ENCODE peak calls at places on chromosomes 4 and X, in five cellular contexts. Q is HepG2, T is K562, W is GM12878, N is H1. D is an unnamed sample.

GRCh38 chrX:144918936-144919335 is 328.4 kb upstream of the SPANXN1 start:
- DNase-seq in Q (no peak), T (no peak), W (no peak), N (no peak), D (no peak)

GRCh38 chrX:130118941-130119640 is 8.8 kb upstream of the ELF4 start:
- DNase-seq in Q (no peak), T (no peak), W (no peak), N (no peak), D (no peak)

GRCh38 chr4:168509786-168510185 is 12.9 kb downstream of the PALLD start:
- DNase-seq in Q (no peak), T (no peak), W (no peak), N (no peak), D (no peak)

GRCh38 chrX:103441878-103442535 is 65.7 kb downstream of the BEX3 start:
- DNase-seq in Q (no peak), T (no peak), W (no peak), N (no peak), D (no peak)

GRCh38 chr4:24137596-24137962 is 247.7 kb upstream of the PPARGC1A start:
- DNase-seq in Q (peak), T (no peak), W (no peak), N (no peak), D (no peak)

GRCh38 chr4:140300271-140300970 is 73.0 kb upstream of the SCOC start:
- DNase-seq in Q (no peak), T (no peak), W (no peak), N (peak), D (peak)

GRCh38 chr4:6732441-6733357 is 16.7 kb downstream of the BLOC1S4 start:
- DNase-seq in Q (peak), T (peak), W (no peak), N (no peak), D (peak)

GRCh38 chrX:153736871-153737441 is 12.3 kb downstream of the ABCD1 start:
- DNase-seq in Q (no peak), T (no peak), W (no peak), N (no peak), D (no peak)

GRCh38 chr4:121122661-121123060 is 41.5 kb downstream of the TNIP3 start:
- DNase-seq in Q (no peak), T (no peak), W (no peak), N (no peak), D (no peak)

GRCh38 chrX:10509397-10509796 is 111.0 kb downstream of the MID1 start:
- DNase-seq in Q (no peak), T (no peak), W (no peak), N (no peak), D (no peak)

GRCh38 chrX:73127700-73128241 is 48.5 kb upstream of the PABPC1L2A start:
- DNase-seq in Q (no peak), T (no peak), W (no peak), N (peak), D (no peak)

GRCh38 chr4:75995727-75996126 is 5.0 kb upstream of the SDAD1 start:
- DNase-seq in Q (peak), T (peak), W (no peak), N (no peak), D (peak)

GRCh38 chr4:15653864-15654391 is 1.2 kb downstream of the FBXL5 start:
- DNase-seq in Q (peak), T (peak), W (no peak), N (no peak), D (no peak)

GRCh38 chr4:10696253-10696652 is 11.7 kb upstream of the CLNK start:
- DNase-seq in Q (no peak), T (no peak), W (no peak), N (no peak), D (no peak)

GRCh38 chr4:99811850-99812249 is 4.8 kb upstream of the DAPP1 start:
- DNase-seq in Q (peak), T (peak), W (no peak), N (no peak), D (peak)

GRCh38 chr4:1356181-1356998 is 9.4 kb downstream of the UVSSA start:
- DNase-seq in Q (peak), T (peak), W (no peak), N (peak), D (no peak)

GRCh38 chr4:185717018-185717726 is 94.8 kb downstream of the SORBS2 start:
- DNase-seq in Q (no peak), T (no peak), W (no peak), N (no peak), D (no peak)

GRCh38 chr4:48949086-48949485 is 37.0 kb upstream of the CWH43 start:
- DNase-seq in Q (no peak), T (no peak), W (no peak), N (no peak), D (no peak)

GRCh38 chr4:20252656-20253271 is 1.1 kb downstream of the SLIT2 start:
- DNase-seq in Q (no peak), T (no peak), W (no peak), N (peak), D (no peak)

GRCh38 chr4:61783050-61783449 is 582.9 kb downstream of the ADGRL3 start:
- DNase-seq in Q (no peak), T (no peak), W (no peak), N (no peak), D (no peak)

GRCh38 chr4:48939785-48940184 is 33.2 kb upstream of the OCIAD2 start:
- DNase-seq in Q (no peak), T (no peak), W (no peak), N (no peak), D (no peak)

GRCh38 chr4:60683953-60684352 is 516.2 kb upstream of the ADGRL3 start:
- DNase-seq in Q (no peak), T (no peak), W (no peak), N (no peak), D (no peak)

GRCh38 chrX:41164469-41164868 is 79.2 kb downstream of the USP9X start:
- DNase-seq in Q (no peak), T (no peak), W (no peak), N (no peak), D (no peak)

GRCh38 chr4:3708103-3708510 is 58.1 kb upstream of the ADRA2C start:
- DNase-seq in Q (no peak), T (no peak), W (no peak), N (no peak), D (no peak)

GRCh38 chrX:120306640-120307039 is 4.6 kb downstream of the TMEM255A start:
- DNase-seq in Q (no peak), T (no peak), W (no peak), N (no peak), D (no peak)

GRCh38 chrX:55907968-55908607 is 190.5 kb downstream of the RRAGB start:
- DNase-seq in Q (no peak), T (peak), W (no peak), N (peak), D (peak)

GRCh38 chr4:100290585-100290984 is 100.3 kb upstream of the DDIT4L start:
- DNase-seq in Q (no peak), T (no peak), W (no peak), N (no peak), D (no peak)

GRCh38 chr4:10664408-10664807 is 20.2 kb downstream of the CLNK start:
- DNase-seq in Q (no peak), T (no peak), W (no peak), N (no peak), D (no peak)

GRCh38 chr4:110636677-110637407 is 14.0 kb upstream of the PITX2 start:
- DNase-seq in Q (no peak), T (no peak), W (no peak), N (peak), D (peak)

GRCh38 chr4:55407119-55407518 is 11.4 kb downstream of the TMEM165 start:
- DNase-seq in Q (no peak), T (no peak), W (no peak), N (no peak), D (no peak)

GRCh38 chr4:142091691-142092182 is 455.4 kb downstream of the IL15 start:
- DNase-seq in Q (no peak), T (no peak), W (no peak), N (no peak), D (peak)

GRCh38 chrX:39309721-39310152 is 508.5 kb downstream of the MID1IP1 start:
- DNase-seq in Q (no peak), T (no peak), W (no peak), N (no peak), D (no peak)

GRCh38 chrX:2901367-2902036 is 27.6 kb downstream of the ARSD start:
- DNase-seq in Q (peak), T (no peak), W (no peak), N (no peak), D (no peak)

GRCh38 chr4:121668368-121669162 is 28.2 kb downstream of the ANXA5 start:
- DNase-seq in Q (no peak), T (no peak), W (no peak), N (no peak), D (no peak)

GRCh38 chr4:183905081-183905592 is at the start of gene STOX2:
- DNase-seq in Q (peak), T (no peak), W (no peak), N (peak), D (no peak)

GRCh38 chr4:63620271-63620670 is 789.0 kb downstream of the TECRL start:
- DNase-seq in Q (no peak), T (no peak), W (no peak), N (no peak), D (no peak)

GRCh38 chr4:115249808-115250207 is 136.4 kb upstream of the NDST4 start:
- DNase-seq in Q (no peak), T (no peak), W (no peak), N (no peak), D (peak)

GRCh38 chrX:129876734-129877395 is 29.1 kb upstream of the UTP14A start:
- DNase-seq in Q (peak), T (no peak), W (no peak), N (no peak), D (peak)

GRCh38 chrX:150899191-150899757 is 806 bp upstream of the CD99L2 start:
- DNase-seq in Q (no peak), T (peak), W (no peak), N (no peak), D (no peak)

GRCh38 chr4:151644625-151645024 is 116.2 kb downstream of the GATB start:
- DNase-seq in Q (peak), T (peak), W (no peak), N (peak), D (peak)
- TF ChIP-seq SRF in Q (no peak), T (no peak), W (no peak), N (no peak), D (no peak)

DNA sequence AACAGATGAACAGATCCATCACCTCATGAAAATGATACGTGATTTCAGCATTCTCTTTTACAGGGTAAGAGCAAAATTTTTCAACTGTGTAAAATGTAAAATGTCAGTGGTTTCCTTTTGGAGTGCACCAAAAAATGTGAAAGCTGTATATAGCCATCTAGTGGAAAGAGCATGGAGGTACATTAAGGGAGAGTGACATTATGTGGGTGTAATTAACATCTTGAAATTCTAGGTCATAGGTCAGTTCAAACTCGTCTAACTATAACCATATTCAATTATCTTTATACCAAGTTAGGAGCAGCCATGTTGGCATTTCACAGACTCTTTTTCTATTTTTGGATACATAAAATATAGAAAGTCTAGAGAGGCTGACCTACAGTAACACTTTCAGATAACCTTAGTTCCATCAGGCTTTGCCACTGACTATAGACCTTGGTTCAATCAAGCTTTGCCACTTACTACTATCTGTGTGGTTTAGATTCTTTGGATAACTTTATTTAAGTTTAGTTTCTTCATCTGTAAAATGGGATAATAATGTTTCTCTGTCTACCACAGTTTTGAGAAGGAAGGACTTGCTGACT is 30.2 kb downstream of the NEIL3 start:
- DNase-seq in Q (peak), T (peak), W (peak), N (no peak), D (peak)
- TF ChIP-seq MAX in Q (no peak), T (no peak), W (no peak), N (no peak), D (no peak)

DNA sequence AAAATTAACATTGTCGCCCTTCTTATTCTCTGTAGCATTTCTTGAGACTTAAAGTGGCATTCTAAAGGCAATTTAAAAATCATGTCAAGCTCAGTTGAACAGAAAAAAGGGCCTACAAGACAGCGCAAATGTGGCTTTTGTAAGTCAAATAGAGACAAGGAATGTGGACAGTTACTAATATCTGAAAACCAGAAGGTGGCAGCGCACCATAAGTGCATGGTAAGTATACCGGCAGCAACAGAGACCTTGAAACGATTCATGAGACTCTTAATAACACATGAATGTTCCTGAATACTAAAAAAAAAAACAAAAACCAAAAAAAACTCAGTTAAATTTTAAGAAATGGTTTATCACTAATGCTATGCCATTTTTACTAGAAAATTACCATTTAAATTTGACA is 82.4 kb upstream of the HPRT1 start:
- DNase-seq in Q (peak), T (no peak), W (no peak), N (no peak), D (no peak)
- TF ChIP-seq SRF in Q (no peak), T (no peak), W (no peak), N (no peak), D (no peak)

GRCh38 chr4:156169011-156169410 is 215.3 kb upstream of the CTSO start:
- DNase-seq in Q (peak), T (no peak), W (no peak), N (peak), D (peak)
- TF ChIP-seq MAX in Q (no peak), T (no peak), W (no peak), N (no peak), D (no peak)

D was measured in HCT116.